ENCODE peak calls at places on chromosomes 1 and 21, in six cellular contexts. W is NB4, N is astrocyte of the spinal cord, Y is heart right ventricle, G is stomach, S is cardiac muscle cell. O is an unnamed sample.

GRCh38 chr1:101905298-101905794 is 91.4 kb downstream of the OLFM3 start:
- DNase-seq in G (no peak), N (no peak), Y (no peak), S (no peak), W (no peak), O (no peak)

GRCh38 chr1:226529891-226530290 is 18.7 kb upstream of the STUM start:
- DNase-seq in S (no peak), G (no peak), Y (no peak), N (no peak), W (no peak), O (no peak)

GRCh38 chr1:185104083-185104482 is 52.7 kb downstream of the TRMT1L start:
- DNase-seq in N (no peak), Y (no peak), S (no peak), G (no peak), W (no peak), O (no peak)

GRCh38 chr1:145957443-145958319 is at the start of gene LIX1L:
- DNase-seq in G (peak; percentile 96), S (peak; percentile 98), W (peak; percentile 98), Y (peak; percentile 96), N (peak; percentile 98), O (peak; percentile 97)

GRCh38 chr1:167800241-167800640 is 78.5 kb downstream of the MPZL1 start:
- DNase-seq in N (no peak), G (no peak), S (no peak), W (no peak), Y (no peak), O (no peak)

GRCh38 chr1:35717911-35718476 is 690 bp downstream of the C1orf216 start:
- DNase-seq in N (peak; percentile 72), G (peak; percentile 28), S (peak; percentile 83), Y (peak; percentile 45), W (peak; percentile 79), O (no peak)

GRCh38 chr1:169238506-169238905 is 129.1 kb downstream of the NME7 start:
- DNase-seq in S (peak; percentile 2), G (no peak), N (peak; percentile 12), Y (no peak), W (no peak), O (no peak)

GRCh38 chr1:84998642-84999280 is 1.8 kb upstream of the MCOLN2 start:
- DNase-seq in N (peak; percentile 49), S (peak; percentile 39), W (peak; percentile 70), Y (no peak), G (peak; percentile 30), O (peak; percentile 10)

GRCh38 chr1:150997949-150998348 is 8.8 kb downstream of the MINDY1 start:
- DNase-seq in W (no peak), Y (no peak), N (no peak), G (no peak), S (no peak), O (no peak)

GRCh38 chr1:197838836-197839235 is 63.6 kb upstream of the DENND1B start:
- DNase-seq in S (peak; percentile 70), N (peak; percentile 68), W (peak; percentile 79), G (no peak), Y (no peak), O (no peak)

GRCh38 chr1:110214454-110215404 is 4.6 kb downstream of the KCNC4 start:
- DNase-seq in W (no peak), Y (no peak), S (peak; percentile 42), G (peak; percentile 59), N (no peak), O (peak; percentile 74)

GRCh38 chr1:116334015-116334547 is 39.0 kb upstream of the ATP1A1 start:
- DNase-seq in N (peak; percentile 74), S (peak; percentile 55), W (no peak), Y (peak; percentile 24), G (no peak), O (peak; percentile 30)

GRCh38 chr1:232635778-232636356 is 5.9 kb upstream of the SIPA1L2 start:
- DNase-seq in G (no peak), S (peak; percentile 74), Y (no peak), W (peak; percentile 61), N (peak; percentile 73), O (no peak)

GRCh38 chr1:78176448-78176847 is 130.7 kb downstream of the GIPC2 start:
- DNase-seq in S (peak; percentile 91), G (no peak), N (peak; percentile 88), W (no peak), Y (no peak), O (no peak)

GRCh38 chr1:108716437-108717230 is 3.9 kb downstream of the FNDC7 start:
- DNase-seq in G (no peak), S (peak; percentile 35), W (no peak), N (no peak), Y (no peak), O (no peak)

GRCh38 chr1:16013220-16013907 is 4.5 kb downstream of the HSPB7 start:
- DNase-seq in W (peak; percentile 84), S (peak; percentile 79), G (peak; percentile 76), Y (peak; percentile 77), N (peak; percentile 74), O (peak; percentile 73)

GRCh38 chr1:110765640-110766335 is 91.0 kb upstream of the KCNA3 start:
- DNase-seq in W (peak; percentile 55), S (peak; percentile 76), N (peak; percentile 14), Y (no peak), G (no peak), O (peak; percentile 47)

GRCh38 chr1:1599919-1600860 is at the start of gene FNDC10:
- DNase-seq in S (no peak), G (no peak), N (no peak), W (no peak), Y (peak; percentile 10), O (no peak)

GRCh38 chr1:6185151-6185550 is 5.0 kb upstream of the CHD5 start:
- DNase-seq in Y (no peak), N (peak; percentile 43), W (no peak), S (peak; percentile 80), G (no peak), O (no peak)

GRCh38 chr1:27704958-27705357 is 20.8 kb upstream of the FAM76A start:
- DNase-seq in W (no peak), Y (no peak), G (no peak), N (no peak), S (no peak), O (no peak)

GRCh38 chr1:76611782-76612445 is 255.4 kb upstream of the ST6GALNAC5 start:
- DNase-seq in S (no peak), N (no peak), W (no peak), Y (no peak), G (no peak), O (peak; percentile 10)

GRCh38 chr1:209822706-209823105 is 5.1 kb upstream of the UTP25 start:
- DNase-seq in N (no peak), G (no peak), Y (no peak), W (no peak), S (no peak), O (no peak)

GRCh38 chr1:59432531-59433439 is 135.9 kb downstream of the FGGY start:
- DNase-seq in S (no peak), G (no peak), N (no peak), W (no peak), Y (no peak), O (no peak)

GRCh38 chr1:116990612-116991151 is 10.9 kb upstream of the CD101 start:
- DNase-seq in Y (peak; percentile 85), W (peak; percentile 91), N (peak; percentile 97), S (peak; percentile 99), G (no peak), O (peak; percentile 46)

GRCh38 chr1:40636777-40637176 is 28.7 kb downstream of the RIMS3 start:
- DNase-seq in N (no peak), Y (no peak), G (no peak), S (no peak), W (peak; percentile 17), O (no peak)

GRCh38 chr1:178575611-178576331 is 62.9 kb downstream of the TEX35 start:
- DNase-seq in W (no peak), Y (no peak), G (no peak), S (no peak), N (peak; percentile 30), O (no peak)
- H3K4me3 ChIP-seq in W (no peak overlapping the region), Y (no peak overlapping the region), G (no peak overlapping the region), S (no peak overlapping the region), N (no peak overlapping the region), O (no peak overlapping the region)

GRCh38 chr21:45640001-45640887 is 3.3 kb upstream of the PCBP3 start:
- DNase-seq in Y (no peak), S (no peak), G (no peak), W (no peak), N (no peak), O (no peak)
- H3K4me3 ChIP-seq in Y (no peak overlapping the region), S (no peak overlapping the region), G (no peak overlapping the region), W (no peak overlapping the region), N (no peak overlapping the region), O (no peak overlapping the region)

GRCh38 chr21:42721341-42721824 is 68.0 kb downstream of the PDE9A start:
- DNase-seq in W (no peak), G (no peak), N (no peak), S (peak; percentile 26), Y (no peak), O (no peak)
- H3K4me3 ChIP-seq in W (no peak overlapping the region), G (no peak overlapping the region), N (no peak overlapping the region), S (no peak overlapping the region), Y (peak overlapping the region; percentile 22), O (no peak overlapping the region)

GRCh38 chr1:230809205-230809990 is 58.9 kb downstream of the C1orf198 start:
- DNase-seq in S (no peak), Y (no peak), N (no peak), W (no peak), G (no peak), O (no peak)

GRCh38 chr1:230807551-230808267 is 60.5 kb downstream of the CAPN9 start:
- DNase-seq in N (no peak), Y (no peak), S (no peak), W (no peak), G (no peak), O (no peak)

GRCh38 chr1:230806552-230806951 is 59.4 kb downstream of the CAPN9 start:
- DNase-seq in Y (no peak), G (no peak), W (no peak), S (no peak), N (no peak), O (no peak)

GRCh38 chr1:230808268-230808872 is 60.0 kb downstream of the C1orf198 start:
- DNase-seq in N (no peak), S (no peak), W (no peak), Y (no peak), G (no peak), O (no peak)

DNA sequence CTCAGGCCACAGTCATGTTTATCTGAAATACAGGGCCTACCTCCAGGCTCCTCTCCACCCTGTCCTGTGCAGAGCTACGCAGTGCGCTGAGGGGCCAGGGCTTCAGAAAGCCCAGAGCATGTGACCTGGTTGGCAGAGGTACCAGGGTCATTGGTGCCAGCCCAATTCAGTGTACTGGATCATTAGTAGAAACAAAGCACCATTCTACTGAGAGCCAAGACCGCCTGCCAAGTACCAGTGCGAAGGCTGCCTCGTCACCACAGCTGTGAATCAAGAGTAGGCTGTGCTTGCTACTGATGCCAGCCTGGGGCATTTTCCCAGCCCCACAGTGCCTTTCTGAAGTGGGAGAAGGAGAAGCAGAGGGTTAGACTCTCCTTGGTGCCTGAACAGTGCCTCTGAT is 59.8 kb downstream of the CAPN9 start:
- DNase-seq in G (no peak), W (no peak), S (no peak), N (no peak), Y (peak; percentile 68), O (peak; percentile 86)
- H3K4me3 ChIP-seq in G (no peak overlapping the region), W (no peak overlapping the region), S (no peak overlapping the region), N (no peak overlapping the region), Y (no peak overlapping the region), O (no peak overlapping the region)

GRCh38 chr1:20508411-20508771 is 440 bp upstream of the MUL1 start:
- DNase-seq in S (no peak), G (no peak), W (no peak), Y (no peak), N (no peak), O (no peak)
- H3K4me3 ChIP-seq in S (peak overlapping the region; percentile 63), G (peak overlapping the region; percentile 91), W (peak overlapping the region; percentile 89), Y (peak overlapping the region; percentile 96), N (peak overlapping the region; percentile 89), O (peak overlapping the region; percentile 71)

O was measured in body of pancreas.